ENCODE peak calls at places on chromosomes 6 and 20, in four cellular contexts. E, C, G and X are unnamed samples.

GRCh38 chr20:46221271-46221670 is 87.0 kb downstream of the CDH22 start:
- DNase-seq in E (no peak), C (no peak), G (peak), X (no peak)

GRCh38 chr6:109332748-109333147 is 49.5 kb downstream of the CD164 start:
- DNase-seq in E (no peak), C (no peak), G (no peak), X (no peak)

GRCh38 chr6:161035182-161035980 is 43.8 kb downstream of the MAP3K4 start:
- DNase-seq in E (no peak), C (no peak), G (no peak), X (no peak)

GRCh38 chr6:56046576-56046975 is 171.2 kb upstream of the BMP5 start:
- DNase-seq in E (peak), C (peak), G (no peak), X (no peak)

GRCh38 chr20:50328996-50329898 is 138.6 kb downstream of the CEBPB start:
- DNase-seq in E (no peak), C (no peak), G (no peak), X (no peak)

GRCh38 chr6:31922942-31923341 is 4.6 kb upstream of the C2 start:
- DNase-seq in E (no peak), C (no peak), G (peak), X (peak)

GRCh38 chr20:47673671-47673955 is 111.7 kb downstream of the SULF2 start:
- DNase-seq in E (no peak), C (no peak), G (no peak), X (no peak)

GRCh38 chr6:134020071-134020470 is 32.4 kb downstream of the SLC2A12 start:
- DNase-seq in E (no peak), C (no peak), G (no peak), X (no peak)

GRCh38 chr6:111586554-111586953 is 19.1 kb downstream of the TRAF3IP2 start:
- DNase-seq in E (no peak), C (no peak), G (no peak), X (peak)

GRCh38 chr6:154229796-154230195 is 126.8 kb downstream of the IPCEF1 start:
- DNase-seq in E (no peak), C (no peak), G (no peak), X (peak)

GRCh38 chr20:24781061-24781980 is 167.7 kb upstream of the CST7 start:
- DNase-seq in E (peak), C (peak), G (peak), X (peak)

GRCh38 chr6:124073820-124074587 is 270.3 kb downstream of the NKAIN2 start:
- DNase-seq in E (no peak), C (no peak), G (no peak), X (no peak)

GRCh38 chr6:140485740-140486467 is 1111.5 kb upstream of the CITED2 start:
- DNase-seq in E (peak), C (peak), G (no peak), X (no peak)

GRCh38 chr6:44064089-44064947 is 62.9 kb downstream of the MRPL14 start:
- DNase-seq in E (peak), C (peak), G (peak), X (no peak)

GRCh38 chr6:14711704-14712397 is 534.0 kb upstream of the JARID2 start:
- DNase-seq in E (no peak), C (no peak), G (no peak), X (no peak)

GRCh38 chr6:148831064-148831463 is 84.2 kb downstream of the UST start:
- DNase-seq in E (no peak), C (peak), G (no peak), X (peak)

GRCh38 chr6:99613398-99613704 is 6.7 kb downstream of the PRDM13 start:
- DNase-seq in E (peak), C (peak), G (peak), X (no peak)

GRCh38 chr6:99612551-99613397 is 6.1 kb downstream of the PRDM13 start:
- DNase-seq in E (no peak), C (no peak), G (peak), X (no peak)

GRCh38 chr6:99611148-99611547 is 4.5 kb downstream of the PRDM13 start:
- DNase-seq in E (peak), C (no peak), G (peak), X (peak)

GRCh38 chr6:99614430-99615161 is 8.0 kb downstream of the PRDM13 start:
- DNase-seq in E (no peak), C (peak), G (peak), X (no peak)

GRCh38 chr6:99613705-99614429 is 7.2 kb downstream of the PRDM13 start:
- DNase-seq in E (no peak), C (peak), G (peak), X (no peak)
- H3K4me2 ChIP-seq in E (peak), C (peak), G (peak), X (no peak)

GRCh38 chr6:139443226-139444112 is 69.0 kb upstream of the CITED2 start:
- DNase-seq in E (peak), C (no peak), G (no peak), X (no peak)

GRCh38 chr6:139439278-139439813 is 64.9 kb upstream of the CITED2 start:
- DNase-seq in E (peak), C (peak), G (no peak), X (no peak)

GRCh38 chr6:139436521-139437348 is 62.3 kb upstream of the CITED2 start:
- DNase-seq in E (no peak), C (no peak), G (no peak), X (no peak)

GRCh38 chr6:139442188-139442625 is 67.8 kb upstream of the CITED2 start:
- DNase-seq in E (no peak), C (no peak), G (no peak), X (no peak)

DNA sequence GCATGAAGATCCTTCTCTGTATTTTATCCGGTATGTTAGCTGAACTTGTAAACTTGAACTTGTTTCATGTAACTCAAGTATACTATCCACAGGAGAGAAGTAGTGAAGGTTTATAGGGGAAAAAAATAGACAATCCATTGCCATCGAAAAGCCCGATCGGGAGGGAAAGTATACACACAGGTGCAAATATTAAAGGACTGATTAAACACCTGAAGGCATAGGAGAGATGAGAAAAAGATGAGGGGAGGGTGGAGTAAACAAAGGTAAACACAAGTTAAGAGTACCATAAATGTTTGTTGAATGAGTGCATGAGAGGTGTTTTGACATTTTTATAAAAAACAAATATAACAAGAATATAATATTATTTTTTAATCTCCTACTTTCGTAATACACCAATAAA is 64.3 kb upstream of the CITED2 start:
- DNase-seq in E (no peak), C (no peak), G (no peak), X (no peak)
- H3K4me2 ChIP-seq in E (no peak), C (no peak), G (no peak), X (no peak)

GRCh38 chr6:159020011-159020410 is 20.0 kb upstream of the RSPH3 start:
- DNase-seq in E (no peak), C (no peak), G (no peak), X (no peak)
- H3K4me2 ChIP-seq in E (no peak), C (no peak), G (no peak), X (no peak)

DNA sequence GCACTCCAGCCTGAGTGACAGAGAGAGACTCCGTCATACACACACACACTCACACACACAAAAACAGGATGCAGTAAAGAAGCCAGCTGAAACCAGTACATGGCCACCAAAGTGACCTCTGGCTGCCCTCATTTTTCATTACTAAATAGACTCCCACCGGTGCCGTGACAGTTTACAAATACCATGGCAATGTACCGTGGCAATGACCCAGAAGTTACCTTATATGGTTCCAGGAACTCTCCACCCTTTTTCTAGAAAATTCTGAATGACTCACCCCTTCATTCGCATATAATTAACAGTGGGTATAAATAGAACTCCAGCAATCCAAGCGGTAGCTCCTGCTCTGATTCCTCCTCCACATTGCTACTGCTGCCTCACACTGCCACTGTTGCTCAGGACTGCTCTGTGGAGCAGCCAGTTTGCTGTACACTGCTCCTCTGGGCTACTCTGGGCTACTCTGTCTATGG is 57.7 kb downstream of the SNX5 start:
- DNase-seq in E (peak), C (peak), G (no peak), X (no peak)
- H3K4me2 ChIP-seq in E (no peak), C (peak), G (no peak), X (no peak)

DNA sequence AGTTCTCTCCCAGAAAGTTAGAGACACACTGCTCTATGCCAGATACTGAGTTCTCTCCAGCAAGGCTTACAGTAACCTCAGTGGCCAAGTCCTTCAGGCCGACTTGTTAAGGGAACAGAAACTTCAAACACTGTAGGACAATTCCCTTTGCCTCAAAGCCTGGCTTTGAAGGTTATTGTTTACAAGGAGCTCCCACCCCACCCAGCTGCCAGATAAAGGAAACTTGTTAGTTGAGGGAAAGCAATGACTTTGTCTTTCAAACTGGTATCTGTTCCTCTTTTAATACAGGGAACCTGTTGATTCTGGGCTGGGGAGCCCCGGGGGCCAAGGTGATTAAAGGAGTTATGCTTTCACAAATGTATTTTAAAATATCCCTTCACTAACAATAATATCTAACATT is 27.7 kb upstream of the CDKN1A start:
- DNase-seq in E (no peak), C (no peak), G (no peak), X (no peak)
- H3K4me2 ChIP-seq in E (no peak), C (no peak), G (no peak), X (no peak)

GRCh38 chr6:170224694-170225660 is 65.9 kb downstream of the DLL1 start:
- DNase-seq in E (peak), C (peak), G (peak), X (no peak)

GRCh38 chr6:170225852-170226417 is 64.9 kb downstream of the DLL1 start:
- DNase-seq in E (no peak), C (no peak), G (no peak), X (no peak)

GRCh38 chr6:170221753-170222400 is 69.0 kb downstream of the DLL1 start:
- DNase-seq in E (no peak), C (no peak), G (no peak), X (no peak)

GRCh38 chr6:170222498-170223471 is 68.1 kb downstream of the DLL1 start:
- DNase-seq in E (no peak), C (no peak), G (peak), X (no peak)

GRCh38 chr6:170223718-170224693 is 66.9 kb downstream of the DLL1 start:
- DNase-seq in E (no peak), C (no peak), G (no peak), X (no peak)
- H3K4me2 ChIP-seq in E (no peak), C (no peak), G (no peak), X (no peak)

GRCh38 chr6:119060255-119060907 is 18.1 kb downstream of the FAM184A start:
- DNase-seq in E (no peak), C (no peak), G (no peak), X (no peak)
- H3K4me2 ChIP-seq in E (no peak), C (no peak), G (no peak), X (no peak)

GRCh38 chr6:166589334-166589731 is 2.9 kb upstream of the RAMACL start:
- DNase-seq in E (no peak), C (no peak), G (no peak), X (no peak)

GRCh38 chr6:166586424-166587156 is at the start of gene RAMACL:
- DNase-seq in E (no peak), C (no peak), G (peak), X (peak)

GRCh38 chr6:166588691-166589333 is 2.3 kb upstream of the RAMACL start:
- DNase-seq in E (peak), C (peak), G (no peak), X (no peak)

GRCh38 chr6:166589786-166590574 is 3.5 kb upstream of the RAMACL start:
- DNase-seq in E (no peak), C (no peak), G (no peak), X (no peak)

GRCh38 chr6:166587631-166588413 is 1.3 kb upstream of the RAMACL start:
- DNase-seq in E (no peak), C (no peak), G (peak), X (no peak)
- H3K4me2 ChIP-seq in E (no peak), C (no peak), G (no peak), X (no peak)

GRCh38 chr20:62772618-62772993 is 23.7 kb upstream of the MRGBP start:
- DNase-seq in E (no peak), C (no peak), G (no peak), X (no peak)
- H3K4me2 ChIP-seq in E (no peak), C (no peak), G (no peak), X (no peak)

DNA sequence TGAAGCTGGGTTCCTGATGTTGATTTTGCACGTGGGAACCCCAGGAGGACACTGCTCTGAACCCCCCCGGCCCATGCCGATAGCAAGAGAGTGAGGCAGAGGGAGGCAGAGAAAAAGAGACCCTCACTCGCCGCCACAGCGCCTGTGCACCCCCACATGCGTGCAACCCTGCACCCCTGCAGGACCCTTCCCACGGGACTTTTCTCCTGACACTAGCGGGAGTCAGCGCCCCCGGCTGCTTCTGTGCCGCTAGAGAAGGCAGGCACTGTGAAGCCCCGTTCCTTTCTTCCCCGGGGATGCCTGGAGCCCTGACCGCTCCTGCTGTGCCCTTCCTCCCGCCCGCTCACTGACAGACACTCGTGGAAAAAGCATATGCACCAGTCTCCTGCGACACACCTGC is 67.4 kb downstream of the GMPR start:
- DNase-seq in E (no peak), C (no peak), G (no peak), X (no peak)
- H3K4me2 ChIP-seq in E (no peak), C (no peak), G (no peak), X (no peak)